ENCODE peak calls at places on chromosomes 13 and 19, in nine cellular contexts. O, Y, C, X, V, B, H, N and L are unnamed samples.

GRCh38 chr13:31044658-31045620 is 112.5 kb downstream of the TEX26 start:
- DNase-seq in N (no peak), O (no peak), C (no peak), H (no peak), V (no peak), Y (peak), B (no peak), X (peak), L (peak)

GRCh38 chr13:74227476-74228158 is 93.4 kb upstream of the KLF12 start:
- DNase-seq in V (no peak), B (no peak), O (no peak), Y (no peak), C (no peak), N (no peak), X (no peak), H (no peak), L (no peak)

GRCh38 chr19:34976611-34977010 is 12.6 kb upstream of the ZNF792 start:
- DNase-seq in N (no peak), H (no peak), X (no peak), C (peak), V (no peak), B (no peak), Y (no peak), O (no peak), L (no peak)

GRCh38 chr19:47227347-47228167 is 3.4 kb downstream of the BBC3 start:
- DNase-seq in B (peak), C (peak), H (peak), V (peak), O (peak), X (no peak), N (peak), Y (no peak), L (peak)

GRCh38 chr19:55454787-55455243 is 6.6 kb downstream of the ISOC2 start:
- DNase-seq in B (peak), V (no peak), C (no peak), H (no peak), N (no peak), O (peak), X (peak), Y (no peak), L (peak)

GRCh38 chr19:5804516-5805464 is at the start of gene NRTN:
- DNase-seq in N (no peak), H (no peak), O (no peak), B (no peak), C (no peak), X (peak), V (no peak), Y (peak), L (no peak)

GRCh38 chr13:40259899-40260298 is 406.5 kb downstream of the FOXO1 start:
- DNase-seq in C (peak), O (no peak), V (no peak), X (no peak), H (no peak), Y (no peak), N (no peak), B (no peak), L (no peak)

GRCh38 chr13:48586591-48587103 is 53.8 kb upstream of the RCBTB2 start:
- DNase-seq in C (no peak), B (no peak), N (no peak), O (no peak), Y (no peak), H (no peak), V (no peak), X (no peak), L (peak)

GRCh38 chr13:107807306-107808073 is 407.8 kb downstream of the LIG4 start:
- DNase-seq in C (no peak), B (no peak), X (no peak), Y (no peak), O (no peak), V (no peak), H (no peak), N (no peak), L (peak)

GRCh38 chr13:40116008-40116407 is 460.5 kb downstream of the COG6 start:
- DNase-seq in C (peak), V (peak), B (peak), X (no peak), Y (peak), N (no peak), O (no peak), H (no peak), L (peak)

GRCh38 chr13:113630296-113630695 is 27.7 kb downstream of the ATP4B start:
- DNase-seq in V (peak), X (no peak), N (no peak), Y (no peak), C (no peak), O (no peak), B (no peak), H (no peak), L (no peak)

GRCh38 chr19:1102407-1103106 is 1.2 kb upstream of the GPX4 start:
- DNase-seq in H (peak), X (peak), O (peak), C (peak), V (peak), B (peak), Y (no peak), N (peak), L (peak)

GRCh38 chr19:1513492-1514294 is 874 bp upstream of the ADAMTSL5 start:
- DNase-seq in H (peak), N (peak), Y (peak), B (peak), X (peak), C (peak), V (no peak), O (peak), L (peak)

GRCh38 chr13:63455938-63456337 is 2040.3 kb upstream of the PCDH20 start:
- DNase-seq in Y (no peak), H (no peak), V (no peak), C (peak), X (no peak), N (no peak), B (no peak), O (no peak), L (no peak)

GRCh38 chr13:27374650-27375049 is 49.8 kb upstream of the GTF3A start:
- DNase-seq in X (peak), C (peak), Y (peak), N (peak), V (peak), O (peak), B (peak), H (peak), L (peak)

GRCh38 chr13:48827709-48828108 is 148.0 kb upstream of the FNDC3A start:
- DNase-seq in C (no peak), X (no peak), N (no peak), O (no peak), V (no peak), H (no peak), Y (no peak), B (no peak), L (no peak)

GRCh38 chr13:38213307-38213706 is 136.3 kb upstream of the UFM1 start:
- DNase-seq in O (peak), B (peak), Y (no peak), X (no peak), V (no peak), H (no peak), N (no peak), C (no peak), L (no peak)

GRCh38 chr19:18425515-18426415 is 6.6 kb downstream of the SSBP4 start:
- DNase-seq in C (peak), N (peak), H (no peak), V (no peak), X (no peak), B (peak), O (peak), Y (no peak), L (no peak)

GRCh38 chr19:374886-375235 is 30.3 kb upstream of the MIER2 start:
- DNase-seq in B (no peak), X (no peak), V (no peak), C (no peak), O (no peak), N (no peak), Y (no peak), H (no peak), L (no peak)